ENCODE peak calls at places on chromosomes 6 and 20, in ten cellular contexts. O is hepatocyte, N is GM23248, Q is GM23338, E is neural progenitor cell, I is mammary epithelial cell, G is fibroblast of lung, J is K562, A is PC-9, F is PC-3. C is an unnamed sample.

GRCh38 chr6:138086573-138087196 is 20.5 kb downstream of the PERP start:
- DNase-seq in F (peak; percentile 75), A (peak; percentile 95), J (no peak), O (peak; percentile 66), E (no peak), N (no peak), Q (peak; percentile 72), G (peak; percentile 32), I (peak; percentile 90), C (no peak)

GRCh38 chr6:147906361-147906760 is 397.9 kb downstream of the SAMD5 start:
- DNase-seq in F (peak; percentile 22), E (no peak), Q (no peak), J (no peak), G (no peak), A (no peak), N (no peak), O (no peak), I (no peak), C (no peak)

GRCh38 chr20:58481541-58482021 is 33.6 kb downstream of the APCDD1L start:
- DNase-seq in G (peak; percentile 59), N (peak; percentile 63), O (peak; percentile 64), J (peak; percentile 84), I (peak; percentile 29), F (peak; percentile 86), A (peak; percentile 50), Q (peak; percentile 91), E (peak; percentile 88), C (peak; percentile 96)

GRCh38 chr6:24126586-24127192 is 674 bp downstream of the NRSN1 start:
- DNase-seq in N (peak; percentile 59), G (peak; percentile 55), I (peak; percentile 40), J (peak; percentile 41), Q (peak; percentile 95), A (peak; percentile 43), E (peak; percentile 91), O (peak; percentile 84), F (peak; percentile 77), C (peak; percentile 75)

GRCh38 chr6:39840781-39841180 is 48.6 kb downstream of the DAAM2 start:
- DNase-seq in A (no peak), J (no peak), Q (no peak), G (no peak), O (no peak), N (no peak), F (no peak), I (no peak), E (no peak), C (no peak)

GRCh38 chr6:23637296-23637695 is 488.7 kb upstream of the NRSN1 start:
- DNase-seq in G (no peak), O (no peak), J (no peak), I (no peak), A (no peak), N (peak; percentile 0), F (peak; percentile 68), Q (no peak), E (no peak), C (no peak)

GRCh38 chr6:137157601-137158000 is 15.8 kb downstream of the IL22RA2 start:
- DNase-seq in I (peak; percentile 75), J (no peak), G (no peak), E (no peak), A (no peak), N (no peak), Q (no peak), O (peak; percentile 48), F (no peak), C (no peak)

GRCh38 chr6:70111737-70112136 is 191.1 kb downstream of the COL9A1 start:
- DNase-seq in O (no peak), J (no peak), N (no peak), G (no peak), Q (no peak), I (no peak), A (no peak), E (no peak), F (no peak), C (no peak)

GRCh38 chr20:25082498-25082873 is 545 bp upstream of the VSX1 start:
- DNase-seq in I (no peak), O (no peak), Q (no peak), F (no peak), E (peak; percentile 22), J (no peak), A (no peak), G (no peak), N (no peak), C (no peak)

GRCh38 chr20:25081065-25081729 is 744 bp downstream of the VSX1 start:
- DNase-seq in A (no peak), F (no peak), J (no peak), I (no peak), E (peak; percentile 89), N (peak; percentile 30), O (peak; percentile 71), G (no peak), Q (peak; percentile 94), C (peak; percentile 94)

GRCh38 chr20:25083773-25084615 is 2.1 kb upstream of the VSX1 start:
- DNase-seq in A (no peak), F (no peak), O (peak; percentile 51), J (no peak), I (no peak), G (no peak), N (no peak), Q (peak; percentile 42), E (peak; percentile 76), C (no peak)

GRCh38 chr20:25083141-25083772 is 1.3 kb upstream of the VSX1 start:
- DNase-seq in A (no peak), F (no peak), O (no peak), G (no peak), N (no peak), E (peak; percentile 63), I (no peak), Q (peak; percentile 43), J (no peak), C (peak; percentile 60)

GRCh38 chr20:25081730-25082497 is at the start of gene VSX1:
- DNase-seq in F (no peak), Q (peak; percentile 70), G (no peak), I (no peak), O (no peak), A (no peak), N (no peak), E (peak; percentile 48), J (no peak), C (no peak)
- TF ChIP-seq EZH2 in F (no peak), Q (no peak), G (no peak), I (no peak), O (no peak), A (no peak), N (no peak), E (peak; percentile 84), J (no peak), C (peak; percentile 79)

DNA sequence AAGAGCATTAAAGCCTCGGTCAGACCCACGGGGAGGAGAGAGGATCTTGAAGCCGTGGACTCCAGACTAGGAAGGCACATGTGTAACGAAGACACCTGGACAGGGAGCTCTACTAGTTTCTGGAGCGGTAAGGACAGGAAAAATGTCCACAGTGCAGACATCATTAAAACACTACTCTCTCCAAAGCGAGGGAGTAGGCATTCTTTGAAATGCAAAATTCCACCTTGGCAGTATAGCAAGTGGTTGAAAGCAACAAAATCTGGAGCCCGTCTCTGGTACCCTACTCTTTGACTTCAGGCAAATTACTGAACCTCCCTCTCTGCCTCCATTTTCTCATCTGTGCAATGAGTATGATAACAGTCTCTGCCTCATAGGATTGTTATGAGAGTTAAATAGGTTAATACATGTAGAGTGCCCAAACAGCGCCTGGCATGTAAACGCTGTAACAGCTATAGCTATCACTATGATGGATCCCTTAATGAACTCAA is 408 bp upstream of the CRIP3 start:
- DNase-seq in N (no peak), O (no peak), Q (no peak), I (no peak), G (no peak), E (no peak), J (no peak), F (no peak), A (no peak), C (no peak)
- TF ChIP-seq EZH2 in N (no peak), O (no peak), Q (no peak), I (no peak), G (no peak), E (no peak), J (no peak), F (no peak), A (no peak), C (no peak)

GRCh38 chr6:47603227-47603626 is 95.2 kb upstream of the ADGRF4 start:
- DNase-seq in N (no peak), Q (no peak), A (no peak), G (no peak), O (no peak), E (no peak), J (no peak), I (no peak), F (no peak), C (no peak)

GRCh38 chr6:47598367-47598766 is 100.0 kb upstream of the ADGRF4 start:
- DNase-seq in J (no peak), G (no peak), Q (no peak), I (no peak), A (no peak), N (no peak), F (no peak), E (no peak), O (no peak), C (no peak)

GRCh38 chr6:47603995-47604394 is 94.4 kb upstream of the ADGRF4 start:
- DNase-seq in I (no peak), G (peak; percentile 10), N (peak; percentile 50), O (no peak), J (no peak), E (no peak), A (no peak), F (no peak), Q (no peak), C (no peak)

GRCh38 chr6:47595785-47596184 is 102.6 kb upstream of the ADGRF4 start:
- DNase-seq in E (no peak), A (peak; percentile 69), Q (no peak), F (peak; percentile 59), G (no peak), N (no peak), J (no peak), I (no peak), O (no peak), C (no peak)

DNA sequence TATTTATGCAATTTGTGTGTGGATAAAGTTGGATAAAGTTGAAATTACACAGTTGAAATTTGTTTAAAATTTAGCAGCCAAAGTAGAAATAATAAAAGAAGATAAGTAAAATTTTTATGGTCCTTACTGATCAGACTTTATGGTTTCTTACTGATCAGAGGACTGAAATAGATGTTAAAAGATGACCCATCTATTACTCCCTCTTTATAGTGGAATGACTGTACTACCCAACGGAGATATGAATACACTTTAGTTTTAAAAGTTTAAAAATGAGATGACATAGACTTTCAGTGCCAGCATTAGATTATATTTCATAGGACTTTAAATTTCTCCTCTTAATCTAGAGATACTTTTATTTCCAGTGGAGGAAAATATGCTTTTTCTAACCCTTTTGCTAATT is 98.9 kb upstream of the ADGRF4 start:
- DNase-seq in N (no peak), E (no peak), A (no peak), O (no peak), Q (no peak), F (no peak), J (no peak), G (no peak), I (no peak), C (no peak)
- TF ChIP-seq EZH2 in N (no peak), E (no peak), A (no peak), O (no peak), Q (no peak), F (no peak), J (no peak), G (no peak), I (no peak), C (no peak)

DNA sequence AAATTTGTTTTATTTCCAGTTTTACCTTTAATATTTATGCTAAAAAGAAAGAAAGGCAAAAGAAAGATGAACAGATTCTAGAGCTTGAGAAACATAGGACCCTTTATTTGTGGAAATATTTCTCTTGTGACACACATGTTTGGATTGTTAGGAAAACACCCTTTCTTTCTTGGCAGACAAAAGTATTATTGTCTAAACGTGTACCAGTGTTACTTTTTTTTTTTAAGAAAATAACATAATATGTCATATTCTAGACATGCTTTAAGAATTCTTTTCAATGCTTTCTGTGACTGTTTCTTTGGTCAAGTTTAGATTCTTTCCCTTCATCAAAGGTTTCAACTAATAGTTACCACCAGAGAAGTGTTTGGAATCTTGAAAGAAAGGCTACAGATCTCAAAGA is 183.4 kb upstream of the CNR1 start:
- DNase-seq in N (peak; percentile 67), F (peak; percentile 4), O (no peak), J (no peak), Q (no peak), E (no peak), I (peak; percentile 58), G (no peak), A (no peak), C (no peak)
- TF ChIP-seq EZH2 in N (no peak), F (no peak), O (no peak), J (no peak), Q (no peak), E (no peak), I (no peak), G (no peak), A (no peak), C (no peak)